ENCODE peak calls at places on chromosome 9, in seven cellular contexts. X is neuronal stem cell, Z is mesendoderm, W is H9, M is IMR-90, K is mesenchymal stem cell, T is trophoblast cell. H is an unnamed sample.

GRCh38 chr9:4973902-4974301 is 11.2 kb upstream of the JAK2 start:
- DNase-seq in K (peak), W (no peak), Z (no peak), X (no peak), M (no peak), T (no peak), H (no peak)

GRCh38 chr9:93065321-93065720 is 6.8 kb downstream of the SUSD3 start:
- DNase-seq in K (no peak), Z (no peak), M (no peak), W (no peak), X (no peak), T (no peak), H (no peak)

GRCh38 chr9:116646661-116647514 is 40.2 kb upstream of the TRIM32 start:
- DNase-seq in M (peak), W (no peak), Z (peak), K (peak), X (peak), T (no peak), H (no peak)

GRCh38 chr9:136083558-136084190 is 11.4 kb downstream of the NACC2 start:
- DNase-seq in M (no peak), X (no peak), T (no peak), Z (no peak), K (no peak), W (peak), H (no peak)

GRCh38 chr9:101601904-101602765 is 7.4 kb upstream of the PPP3R2 start:
- DNase-seq in W (peak), K (peak), M (peak), T (no peak), Z (peak), X (peak), H (no peak)

GRCh38 chr9:87725356-87725899 is 491 bp upstream of the CTSL start:
- DNase-seq in Z (peak), K (no peak), X (no peak), W (peak), M (peak), T (no peak), H (no peak)

GRCh38 chr9:83972286-83972685 is 7.7 kb downstream of the HNRNPK start:
- DNase-seq in M (no peak), W (no peak), T (no peak), Z (no peak), K (no peak), X (no peak), H (no peak)

GRCh38 chr9:122056484-122056883 is 36.6 kb downstream of the TTLL11 start:
- DNase-seq in W (peak), X (peak), Z (peak), T (no peak), K (no peak), M (no peak), H (no peak)

GRCh38 chr9:89440548-89440947 is 57.4 kb downstream of the SEMA4D start:
- DNase-seq in W (no peak), X (no peak), T (peak), M (no peak), K (no peak), Z (no peak), H (no peak)

GRCh38 chr9:111599092-111599947 is at the start of gene PTGR1:
- DNase-seq in X (peak), K (peak), M (peak), W (peak), T (peak), Z (peak), H (peak)

GRCh38 chr9:131758972-131759647 is 19.2 kb upstream of the RAPGEF1 start:
- DNase-seq in W (no peak), M (peak), X (no peak), K (peak), Z (no peak), T (no peak), H (no peak)

GRCh38 chr9:90767523-90768100 is 34.0 kb upstream of the SYK start:
- DNase-seq in Z (peak), T (no peak), X (no peak), K (no peak), M (no peak), W (no peak), H (no peak)

GRCh38 chr9:129751841-129752801 is 721 bp downstream of the PTGES start:
- DNase-seq in K (peak), W (no peak), M (no peak), T (peak), Z (no peak), X (no peak), H (no peak)

GRCh38 chr9:130466537-130467217 is 21.9 kb downstream of the ASS1 start:
- DNase-seq in M (no peak), X (no peak), T (no peak), Z (no peak), K (no peak), W (no peak), H (no peak)

GRCh38 chr9:130664191-130665028 is at the start of gene PRDM12:
- DNase-seq in W (peak), T (no peak), M (no peak), Z (peak), K (no peak), X (peak), H (peak)

GRCh38 chr9:35341585-35341984 is 148.3 kb upstream of the RUSC2 start:
- DNase-seq in T (no peak), W (peak), X (no peak), M (peak), Z (peak), K (peak), H (no peak)

GRCh38 chr9:87513171-87513570 is 15.5 kb downstream of the DAPK1 start:
- DNase-seq in Z (no peak), K (no peak), X (no peak), M (no peak), T (no peak), W (no peak), H (no peak)

GRCh38 chr9:129696803-129697110 is 31.3 kb downstream of the PRRX2 start:
- DNase-seq in T (no peak), M (no peak), Z (no peak), K (no peak), W (no peak), X (no peak), H (no peak)

GRCh38 chr9:109016132-109016531 is 2.8 kb upstream of the CTNNAL1 start:
- DNase-seq in M (no peak), K (no peak), X (no peak), W (no peak), Z (no peak), T (no peak), H (no peak)

GRCh38 chr9:77391834-77392233 is 214.5 kb downstream of the VPS13A start:
- DNase-seq in X (no peak), K (no peak), T (no peak), W (no peak), Z (no peak), M (no peak), H (no peak)

GRCh38 chr9:106218854-106219253 is 524.5 kb downstream of the TMEM38B start:
- DNase-seq in Z (no peak), W (no peak), M (no peak), K (no peak), X (no peak), T (no peak), H (no peak)

GRCh38 chr9:83312543-83312942 is 225.7 kb downstream of the FRMD3 start:
- DNase-seq in W (peak), M (no peak), K (no peak), X (no peak), Z (no peak), T (no peak), H (no peak)

DNA sequence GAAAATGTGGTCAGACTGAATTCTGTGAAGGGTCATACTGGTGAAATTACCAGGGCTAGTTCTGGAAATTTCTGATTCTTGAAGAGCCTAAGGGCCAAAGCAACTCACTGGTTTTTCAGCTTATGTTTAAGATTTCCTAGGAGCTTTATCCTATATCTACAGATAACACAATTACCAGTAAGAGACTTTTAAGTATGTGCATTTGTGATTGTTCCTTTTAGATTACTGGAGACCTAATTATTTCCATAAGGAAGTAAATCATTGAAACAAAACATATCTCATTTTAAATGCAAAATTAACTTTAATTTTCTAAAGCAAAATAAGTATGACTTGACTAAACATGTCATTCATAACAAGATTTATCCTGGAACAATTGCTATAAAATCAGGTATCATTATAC is 134.2 kb downstream of the MPDZ start:
- DNase-seq in M (no peak), W (no peak), K (no peak), X (no peak), Z (no peak), T (no peak), H (no peak)
- H2BK120ac ChIP-seq in M (no peak), W (no peak), K (no peak), X (no peak), Z (no peak), T (no peak), H (no peak)

DNA sequence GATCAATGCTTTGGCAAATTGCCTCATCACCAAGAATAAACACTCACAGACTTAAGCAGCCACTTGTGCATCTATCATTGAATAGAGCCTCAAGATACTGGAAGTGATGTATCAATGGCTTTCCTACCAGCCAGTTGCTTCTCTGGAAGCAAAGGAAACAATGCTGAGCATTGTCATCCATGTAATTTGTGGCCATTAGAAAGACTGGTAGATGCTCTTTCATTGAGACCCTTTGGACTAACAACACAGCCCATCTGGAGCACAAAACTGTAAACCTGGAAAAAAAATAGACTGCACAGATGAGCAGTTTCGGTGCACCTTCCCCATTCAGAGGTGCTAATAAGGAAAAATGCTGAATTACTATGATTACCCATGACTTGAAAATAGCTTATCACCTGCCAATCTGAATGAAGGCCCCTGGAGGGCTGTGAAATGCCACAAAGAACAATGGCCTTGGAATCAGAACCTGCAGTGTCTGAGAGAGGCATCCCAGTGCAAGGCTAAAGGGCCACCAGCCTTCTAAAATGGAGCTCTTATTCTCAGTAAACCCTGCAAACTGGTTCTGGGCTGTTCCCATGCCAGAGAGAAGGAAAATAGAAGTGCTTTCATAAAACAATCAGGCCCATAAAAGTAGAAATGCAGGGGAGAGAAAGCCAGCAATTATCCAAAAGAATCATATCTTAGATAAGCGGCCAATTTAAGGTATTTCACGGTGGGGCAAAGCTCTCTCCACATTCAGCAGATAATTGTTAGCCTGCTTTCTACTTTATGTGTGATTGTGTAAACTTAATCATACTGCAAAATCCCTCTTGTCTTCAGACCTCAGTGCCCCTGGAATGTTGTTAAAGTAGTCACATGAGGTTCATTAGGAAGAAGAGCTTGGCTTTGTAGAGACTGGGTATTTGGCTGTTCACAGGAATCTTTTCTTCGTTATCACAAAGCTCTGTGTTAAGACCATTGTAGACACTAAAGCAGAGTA is 127.3 kb downstream of the RFK start:
- DNase-seq in T (no peak), W (no peak), Z (peak), M (no peak), X (peak), K (no peak), H (no peak)
- H2BK120ac ChIP-seq in T (no peak), W (no peak), Z (no peak), M (no peak), X (no peak), K (no peak), H (no peak)

DNA sequence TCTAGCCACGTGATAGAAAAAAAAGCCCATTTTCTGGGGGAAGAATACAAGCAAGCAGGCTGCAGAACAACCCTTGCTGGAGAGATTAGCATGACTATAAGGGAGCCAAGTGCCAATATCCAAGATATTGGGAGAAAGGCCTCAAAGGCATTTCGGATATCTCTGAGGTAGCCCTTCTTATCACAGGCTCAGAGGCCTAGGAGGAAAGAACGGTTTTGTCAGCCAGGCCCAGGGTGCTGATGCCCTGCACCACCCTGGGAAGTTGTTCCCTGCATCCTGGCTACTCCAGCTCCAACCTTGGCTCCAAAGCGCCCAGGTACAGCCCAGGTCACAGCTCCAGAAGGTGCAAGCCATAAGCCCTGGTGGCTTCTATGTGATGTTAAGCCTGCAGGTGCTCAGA is 66.4 kb downstream of the C9orf153 start:
- DNase-seq in T (no peak), W (no peak), M (no peak), X (no peak), Z (no peak), K (no peak), H (no peak)
- H2BK120ac ChIP-seq in T (no peak), W (no peak), M (no peak), X (no peak), Z (no peak), K (no peak), H (no peak)

GRCh38 chr9:110088099-110088498 is 119.9 kb downstream of the C9orf152 start:
- DNase-seq in X (no peak), K (no peak), W (no peak), T (no peak), Z (no peak), M (no peak), H (no peak)
- H2BK120ac ChIP-seq in X (no peak), K (no peak), W (no peak), T (no peak), Z (no peak), M (no peak), H (no peak)

DNA sequence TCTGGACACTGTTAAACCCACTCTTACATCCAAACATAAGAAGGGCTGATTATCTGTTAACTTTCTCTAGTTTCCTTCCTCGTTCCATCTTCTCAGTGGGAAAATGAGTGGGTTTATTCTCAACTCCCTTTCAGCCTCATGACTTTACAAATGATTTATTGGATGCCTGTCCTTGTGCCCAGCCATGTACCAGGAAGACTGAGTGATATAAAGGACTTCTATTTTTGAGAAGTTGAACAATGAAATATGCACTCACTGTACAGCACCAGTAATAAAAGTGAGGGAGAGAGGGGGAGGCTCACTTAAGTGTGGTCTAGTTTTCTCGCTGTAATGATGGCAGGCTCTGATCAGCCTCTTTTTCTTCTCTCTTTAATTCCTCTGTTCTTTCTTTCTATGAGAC is 277.6 kb downstream of the SMARCA2 start:
- DNase-seq in K (no peak), X (no peak), W (no peak), M (no peak), T (no peak), Z (no peak), H (no peak)
- H2BK120ac ChIP-seq in K (no peak), X (no peak), W (no peak), M (no peak), T (peak), Z (no peak), H (no peak)

GRCh38 chr9:96626912-96627311 is 7.3 kb upstream of the CDC14B start:
- DNase-seq in K (no peak), M (no peak), X (no peak), Z (no peak), T (no peak), W (no peak), H (no peak)
- H2BK120ac ChIP-seq in K (no peak), M (peak), X (no peak), Z (no peak), T (no peak), W (no peak), H (no peak)

DNA sequence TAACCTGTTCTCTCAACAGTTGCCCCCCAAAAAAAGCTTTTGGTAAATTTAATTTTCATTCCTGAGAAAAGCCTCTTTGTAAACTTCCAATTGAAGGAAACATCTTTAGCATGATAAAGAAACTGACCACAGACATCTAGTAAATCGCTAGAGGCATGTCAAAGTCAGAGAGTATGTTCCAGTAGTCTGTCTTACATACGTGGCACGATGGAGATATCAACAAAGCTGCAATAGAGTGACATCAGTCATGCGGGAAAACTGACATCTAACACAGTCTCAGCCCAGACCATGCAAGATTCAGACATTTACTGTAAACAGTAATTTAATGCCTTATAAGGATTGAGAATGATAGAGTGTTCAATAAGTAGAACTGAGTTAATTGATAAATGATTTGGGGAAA is 45.1 kb downstream of the GARNL3 start:
- DNase-seq in Z (no peak), K (no peak), T (peak), W (no peak), M (no peak), X (no peak), H (no peak)
- H2BK120ac ChIP-seq in Z (no peak), K (no peak), T (no peak), W (no peak), M (no peak), X (no peak), H (no peak)

GRCh38 chr9:124809741-124810500 is 33.0 kb downstream of the OLFML2A start:
- DNase-seq in M (no peak), Z (no peak), K (no peak), X (no peak), W (no peak), T (no peak), H (no peak)
- H2BK120ac ChIP-seq in M (peak), Z (no peak), K (no peak), X (peak), W (no peak), T (peak), H (no peak)

H was measured in H1.